ENCODE peak calls at places on chromosomes 4 and X, in four cellular contexts. One of them, this sample, is unnamed.

GRCh38 chr4:176949022-176949421 is 156.3 kb upstream of the VEGFC start:
- DNase-seq in K562: no peak
- DNase-seq in GM12878: no peak
- DNase-seq in HL-60: no peak
- DNase-seq in this sample: no peak

GRCh38 chr4:74794341-74794801 is at the start of gene BTC:
- DNase-seq in GM12878: no peak
- DNase-seq in HL-60: no peak
- DNase-seq in K562: peak; percentile 6
- DNase-seq in this sample: no peak

GRCh38 chr4:138647433-138647832 is 368.1 kb upstream of the NOCT start:
- DNase-seq in K562: no peak
- DNase-seq in HL-60: no peak
- DNase-seq in GM12878: no peak
- DNase-seq in this sample: no peak

GRCh38 chr4:77179512-77179911 is 22.5 kb downstream of the CCNG2 start:
- DNase-seq in HL-60: no peak
- DNase-seq in K562: no peak
- DNase-seq in GM12878: no peak
- DNase-seq in this sample: no peak

GRCh38 chrX:11770320-11770719 is 12.3 kb downstream of the MSL3 start:
- DNase-seq in K562: peak; percentile 70
- DNase-seq in GM12878: peak; percentile 68
- DNase-seq in HL-60: peak; percentile 50
- DNase-seq in this sample: no peak

GRCh38 chr4:43238018-43238417 is 345.5 kb downstream of the GRXCR1 start:
- DNase-seq in GM12878: no peak
- DNase-seq in HL-60: no peak
- DNase-seq in K562: no peak
- DNase-seq in this sample: no peak

GRCh38 chrX:84322083-84322827 is 134.3 kb upstream of the RPS6KA6 start:
- DNase-seq in K562: no peak
- DNase-seq in GM12878: no peak
- DNase-seq in HL-60: no peak
- DNase-seq in this sample: no peak

GRCh38 chr4:106266201-106266600 is 49.8 kb downstream of the TBCK start:
- DNase-seq in GM12878: peak; percentile 7
- DNase-seq in HL-60: peak; percentile 21
- DNase-seq in K562: peak; percentile 44
- DNase-seq in this sample: no peak

GRCh38 chr4:169810325-169811323 is 52.9 kb upstream of the HPF1 start:
- DNase-seq in HL-60: peak; percentile 20
- DNase-seq in K562: peak; percentile 73
- DNase-seq in GM12878: peak; percentile 8
- DNase-seq in this sample: peak; percentile 20

GRCh38 chr4:186946682-186947294 is 223.1 kb upstream of the FAT1 start:
- DNase-seq in GM12878: no peak
- DNase-seq in HL-60: no peak
- DNase-seq in K562: peak; percentile 58
- DNase-seq in this sample: no peak

GRCh38 chrX:81120270-81120935 is 81.3 kb downstream of the HMGN5 start:
- DNase-seq in GM12878: no peak
- DNase-seq in HL-60: no peak
- DNase-seq in K562: peak; percentile 15
- DNase-seq in this sample: no peak

GRCh38 chrX:71253253-71254091 is 468 bp downstream of the ZMYM3 start:
- DNase-seq in HL-60: no peak
- DNase-seq in K562: peak; percentile 77
- DNase-seq in GM12878: no peak
- DNase-seq in this sample: no peak

GRCh38 chr4:114040319-114041116 is 61.1 kb upstream of the ARSJ start:
- DNase-seq in GM12878: peak; percentile 36
- DNase-seq in K562: no peak
- DNase-seq in HL-60: no peak
- DNase-seq in this sample: no peak

GRCh38 chrX:65127804-65128203 is 151.6 kb upstream of the ZC4H2 start:
- DNase-seq in K562: no peak
- DNase-seq in GM12878: no peak
- DNase-seq in HL-60: no peak
- DNase-seq in this sample: no peak

GRCh38 chr4:139692300-139693012 is 26.8 kb downstream of the MGST2 start:
- DNase-seq in HL-60: no peak
- DNase-seq in K562: peak; percentile 25
- DNase-seq in GM12878: no peak
- DNase-seq in this sample: no peak

GRCh38 chr4:137703225-137703624 is 170.9 kb upstream of the PCDH18 start:
- DNase-seq in HL-60: no peak
- DNase-seq in GM12878: no peak
- DNase-seq in K562: no peak
- DNase-seq in this sample: no peak

GRCh38 chrX:1391370-1391706 is 575 bp downstream of the SLC25A6 start:
- DNase-seq in GM12878: peak; percentile 69
- DNase-seq in K562: peak; percentile 87
- DNase-seq in HL-60: peak; percentile 69
- DNase-seq in this sample: peak; percentile 93

GRCh38 chrX:50448565-50448964 is 22.1 kb downstream of the DGKK start:
- DNase-seq in GM12878: no peak
- DNase-seq in HL-60: peak; percentile 39
- DNase-seq in K562: peak; percentile 32
- DNase-seq in this sample: no peak

GRCh38 chr4:156443488-156443887 is 489.8 kb upstream of the CTSO start:
- DNase-seq in GM12878: no peak
- DNase-seq in K562: no peak
- DNase-seq in HL-60: no peak
- DNase-seq in this sample: no peak

GRCh38 chr4:120671538-120671937 is 251.0 kb downstream of the PRDM5 start:
- DNase-seq in K562: no peak
- DNase-seq in HL-60: no peak
- DNase-seq in GM12878: no peak
- DNase-seq in this sample: no peak

GRCh38 chr4:114417214-114417613 is 181.4 kb upstream of the UGT8 start:
- DNase-seq in HL-60: no peak
- DNase-seq in K562: peak; percentile 6
- DNase-seq in GM12878: no peak
- DNase-seq in this sample: no peak

GRCh38 chrX:30141966-30142365 is 73.4 kb upstream of the MAGEB2 start:
- DNase-seq in HL-60: no peak
- DNase-seq in GM12878: no peak
- DNase-seq in K562: peak; percentile 55
- DNase-seq in this sample: no peak

GRCh38 chrX:150880808-150881165 is 17.7 kb downstream of the CD99L2 start:
- DNase-seq in K562: no peak
- DNase-seq in HL-60: no peak
- DNase-seq in GM12878: no peak
- DNase-seq in this sample: no peak

GRCh38 chr4:105002278-105002677 is 144.4 kb upstream of the TET2 start:
- DNase-seq in GM12878: no peak
- DNase-seq in HL-60: no peak
- DNase-seq in K562: no peak
- DNase-seq in this sample: no peak

GRCh38 chr4:153634737-153635353 is 49.2 kb upstream of the TLR2 start:
- DNase-seq in K562: peak; percentile 23
- DNase-seq in GM12878: no peak
- DNase-seq in HL-60: no peak
- DNase-seq in this sample: no peak

GRCh38 chr4:28287837-28288236 is 1427.2 kb downstream of the STIM2 start:
- DNase-seq in GM12878: no peak
- DNase-seq in K562: no peak
- DNase-seq in HL-60: no peak
- DNase-seq in this sample: no peak

GRCh38 chr4:87130482-87130881 is 89.9 kb downstream of the KLHL8 start:
- DNase-seq in K562: no peak
- DNase-seq in GM12878: no peak
- DNase-seq in HL-60: no peak
- DNase-seq in this sample: no peak

GRCh38 chr4:84258905-84259830 is 239.9 kb downstream of the NKX6-1 start:
- DNase-seq in GM12878: peak; percentile 37
- DNase-seq in K562: peak; percentile 26
- DNase-seq in HL-60: no peak
- DNase-seq in this sample: no peak

GRCh38 chr4:84260495-84260894 is 238.6 kb downstream of the NKX6-1 start:
- DNase-seq in K562: no peak
- DNase-seq in HL-60: no peak
- DNase-seq in GM12878: no peak
- DNase-seq in this sample: no peak

GRCh38 chr4:84264652-84265051 is 234.4 kb downstream of the NKX6-1 start:
- DNase-seq in GM12878: no peak
- DNase-seq in K562: no peak
- DNase-seq in HL-60: no peak
- DNase-seq in this sample: no peak

GRCh38 chr4:84263415-84263814 is 235.7 kb downstream of the NKX6-1 start:
- DNase-seq in K562: no peak
- DNase-seq in HL-60: no peak
- DNase-seq in GM12878: no peak
- DNase-seq in this sample: no peak
- TF ChIP-seq SPI1 in K562: no peak
- TF ChIP-seq SPI1 in HL-60: no peak
- TF ChIP-seq SPI1 in GM12878: no peak
- TF ChIP-seq SPI1 in this sample: no peak

GRCh38 chrX:49101629-49101984 is 21.9 kb upstream of the WDR45 start:
- DNase-seq in HL-60: no peak
- DNase-seq in GM12878: no peak
- DNase-seq in K562: peak; percentile 22
- DNase-seq in this sample: no peak
- TF ChIP-seq SPI1 in HL-60: no peak
- TF ChIP-seq SPI1 in GM12878: no peak
- TF ChIP-seq SPI1 in K562: no peak
- TF ChIP-seq SPI1 in this sample: no peak

DNA sequence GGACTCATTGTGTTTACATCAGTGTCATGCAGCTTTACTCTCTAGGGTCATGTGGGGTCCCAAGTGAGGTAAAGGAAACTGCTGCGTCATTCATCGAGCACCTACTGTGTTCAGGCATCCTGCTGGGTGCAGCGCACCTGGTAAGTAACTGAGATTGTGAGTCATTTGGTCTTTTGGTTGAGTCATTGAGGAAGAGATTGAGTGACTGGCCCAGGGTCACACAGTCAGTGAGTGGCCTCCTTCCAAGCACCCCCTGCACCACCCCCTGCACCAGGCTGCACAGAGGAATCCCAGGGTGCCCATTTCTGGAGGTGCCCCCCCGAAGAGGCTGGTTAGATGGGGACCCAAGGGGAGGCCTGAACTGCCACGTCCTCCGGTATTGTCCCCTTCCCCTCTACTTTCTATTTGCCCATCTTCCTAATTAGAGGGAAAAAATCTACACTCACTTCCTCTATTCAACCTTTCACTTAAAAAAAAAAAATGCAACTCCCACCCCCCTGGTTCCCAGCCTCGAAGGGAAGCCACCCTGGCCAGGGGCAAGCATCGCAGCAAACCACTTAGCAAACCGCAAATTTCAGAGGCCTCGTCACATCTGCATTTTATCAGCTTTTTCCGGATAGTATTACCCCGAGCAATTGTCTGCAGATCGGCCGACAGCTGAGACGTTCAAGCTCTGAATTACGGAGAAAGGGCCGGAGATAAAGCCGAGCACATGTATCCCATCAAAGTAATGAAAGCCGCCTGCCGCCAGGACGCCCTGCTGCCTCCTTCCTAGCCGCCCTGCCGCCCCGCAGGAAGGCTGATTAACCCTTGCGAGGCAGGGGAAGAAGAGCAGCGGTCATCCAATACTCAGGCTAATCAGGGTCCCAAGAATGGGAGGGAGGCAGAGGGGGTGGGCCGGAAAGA is 96.3 kb upstream of the MSX1 start:
- DNase-seq in HL-60: no peak
- DNase-seq in GM12878: peak; percentile 86
- DNase-seq in K562: no peak
- DNase-seq in this sample: peak; percentile 59
- TF ChIP-seq SPI1 in HL-60: peak; percentile 64
- TF ChIP-seq SPI1 in GM12878: peak; percentile 84
- TF ChIP-seq SPI1 in K562: peak; percentile 5
- TF ChIP-seq SPI1 in this sample: peak; percentile 91

GRCh38 chrX:134423606-134424005 is 36.4 kb upstream of the HPRT1 start:
- DNase-seq in HL-60: no peak
- DNase-seq in K562: peak; percentile 22
- DNase-seq in GM12878: no peak
- DNase-seq in this sample: no peak

GRCh38 chrX:134416106-134416505 is 43.9 kb upstream of the HPRT1 start:
- DNase-seq in GM12878: no peak
- DNase-seq in HL-60: no peak
- DNase-seq in K562: no peak
- DNase-seq in this sample: no peak

GRCh38 chrX:134419784-134420183 is 40.2 kb upstream of the HPRT1 start:
- DNase-seq in GM12878: no peak
- DNase-seq in HL-60: no peak
- DNase-seq in K562: no peak
- DNase-seq in this sample: no peak

GRCh38 chrX:134418317-134419113 is 41.5 kb upstream of the HPRT1 start:
- DNase-seq in HL-60: no peak
- DNase-seq in GM12878: no peak
- DNase-seq in K562: no peak
- DNase-seq in this sample: no peak
- TF ChIP-seq SPI1 in HL-60: no peak
- TF ChIP-seq SPI1 in GM12878: no peak
- TF ChIP-seq SPI1 in K562: no peak
- TF ChIP-seq SPI1 in this sample: no peak

DNA sequence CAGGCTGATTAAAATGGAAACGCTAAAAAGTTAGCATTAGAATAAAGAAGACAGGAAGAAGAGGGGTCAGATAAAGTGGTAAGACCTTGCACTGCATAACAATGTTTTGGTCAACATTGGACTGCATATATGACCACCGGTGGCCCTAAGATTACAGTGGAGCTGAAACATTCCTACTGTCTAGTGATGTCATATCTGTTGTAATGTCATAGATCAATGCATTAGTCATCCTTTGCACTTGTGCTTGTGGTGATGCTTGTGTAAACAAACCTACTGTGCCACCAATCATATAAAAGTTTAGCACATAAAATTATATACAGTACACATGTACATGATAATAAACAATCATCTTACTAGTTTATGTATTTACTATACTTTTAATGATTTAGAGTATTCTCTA is 73.0 kb downstream of the TMEM165 start:
- DNase-seq in HL-60: no peak
- DNase-seq in GM12878: no peak
- DNase-seq in K562: peak; percentile 16
- DNase-seq in this sample: no peak
- TF ChIP-seq SPI1 in HL-60: no peak
- TF ChIP-seq SPI1 in GM12878: no peak
- TF ChIP-seq SPI1 in K562: no peak
- TF ChIP-seq SPI1 in this sample: no peak

This sample was measured in GM12891.